ENCODE peak calls at places on chromosomes 3 and 15, in five cellular contexts. One of them, this sample, is unnamed.

GRCh38 chr3:11566478-11566877 is 77.2 kb downstream of the VGLL4 start:
- DNase-seq in WTC11: no peak
- DNase-seq in pancreas: no peak
- DNase-seq in endothelial cell: no peak
- DNase-seq in coronary artery: no peak
- DNase-seq in this sample: no peak

GRCh38 chr3:57755368-57756021 is 614 bp upstream of the SLMAP start:
- DNase-seq in WTC11: peak
- DNase-seq in pancreas: no peak
- DNase-seq in endothelial cell: no peak
- DNase-seq in coronary artery: no peak
- DNase-seq in this sample: peak

GRCh38 chr15:40242216-40242599 is 3.3 kb downstream of the PAK6 start:
- DNase-seq in WTC11: no peak
- DNase-seq in pancreas: no peak
- DNase-seq in endothelial cell: no peak
- DNase-seq in coronary artery: peak
- DNase-seq in this sample: no peak

GRCh38 chr15:84818221-84819131 is 1.3 kb downstream of the ALPK3 start:
- DNase-seq in WTC11: peak
- DNase-seq in pancreas: no peak
- DNase-seq in endothelial cell: peak
- DNase-seq in coronary artery: peak
- DNase-seq in this sample: no peak

GRCh38 chr15:49501586-49501985 is 78.5 kb downstream of the FGF7 start:
- DNase-seq in WTC11: no peak
- DNase-seq in pancreas: no peak
- DNase-seq in endothelial cell: no peak
- DNase-seq in coronary artery: no peak
- DNase-seq in this sample: no peak

GRCh38 chr3:113231827-113232253 is 20.5 kb downstream of the BOC start:
- DNase-seq in WTC11: no peak
- DNase-seq in pancreas: no peak
- DNase-seq in endothelial cell: no peak
- DNase-seq in coronary artery: no peak
- DNase-seq in this sample: no peak

GRCh38 chr3:40308725-40309438 is 625 bp upstream of the EIF1B start:
- DNase-seq in WTC11: no peak
- DNase-seq in pancreas: no peak
- DNase-seq in endothelial cell: no peak
- DNase-seq in coronary artery: no peak
- DNase-seq in this sample: no peak

GRCh38 chr3:67018105-67018788 is 20.1 kb downstream of the KBTBD8 start:
- DNase-seq in WTC11: no peak
- DNase-seq in pancreas: no peak
- DNase-seq in endothelial cell: no peak
- DNase-seq in coronary artery: no peak
- DNase-seq in this sample: peak

GRCh38 chr3:12436514-12437222 is 47.6 kb upstream of the TSEN2 start:
- DNase-seq in WTC11: no peak
- DNase-seq in pancreas: no peak
- DNase-seq in endothelial cell: no peak
- DNase-seq in coronary artery: no peak
- DNase-seq in this sample: no peak

GRCh38 chr3:7764091-7764490 is 737.5 kb upstream of the LMCD1 start:
- DNase-seq in WTC11: no peak
- DNase-seq in pancreas: no peak
- DNase-seq in endothelial cell: no peak
- DNase-seq in coronary artery: no peak
- DNase-seq in this sample: no peak

GRCh38 chr3:127786358-127787070 is 35.8 kb downstream of the MGLL start:
- DNase-seq in WTC11: no peak
- DNase-seq in pancreas: no peak
- DNase-seq in endothelial cell: no peak
- DNase-seq in coronary artery: no peak
- DNase-seq in this sample: peak

GRCh38 chr15:75112848-75113492 is 88.7 kb upstream of the C15orf39 start:
- DNase-seq in WTC11: no peak
- DNase-seq in pancreas: no peak
- DNase-seq in endothelial cell: no peak
- DNase-seq in coronary artery: no peak
- DNase-seq in this sample: no peak

GRCh38 chr3:87694678-87695077 is 364.1 kb downstream of the CGGBP1 start:
- DNase-seq in WTC11: no peak
- DNase-seq in pancreas: no peak
- DNase-seq in endothelial cell: no peak
- DNase-seq in coronary artery: no peak
- DNase-seq in this sample: no peak

GRCh38 chr3:180117381-180118163 is 80.8 kb upstream of the PEX5L start:
- DNase-seq in WTC11: no peak
- DNase-seq in pancreas: no peak
- DNase-seq in endothelial cell: no peak
- DNase-seq in coronary artery: no peak
- DNase-seq in this sample: no peak

GRCh38 chr3:50220109-50220508 is 15.0 kb downstream of the SLC38A3 start:
- DNase-seq in WTC11: no peak
- DNase-seq in pancreas: no peak
- DNase-seq in endothelial cell: no peak
- DNase-seq in coronary artery: no peak
- DNase-seq in this sample: no peak

GRCh38 chr3:8366214-8366613 is 135.4 kb upstream of the LMCD1 start:
- DNase-seq in WTC11: no peak
- DNase-seq in pancreas: no peak
- DNase-seq in endothelial cell: no peak
- DNase-seq in coronary artery: no peak
- DNase-seq in this sample: no peak

GRCh38 chr3:43328653-43329052 is 42.3 kb downstream of the SNRK start:
- DNase-seq in WTC11: no peak
- DNase-seq in pancreas: no peak
- DNase-seq in endothelial cell: no peak
- DNase-seq in coronary artery: no peak
- DNase-seq in this sample: no peak

GRCh38 chr3:149647812-149648211 is 10.0 kb downstream of the WWTR1 start:
- DNase-seq in WTC11: no peak
- DNase-seq in pancreas: no peak
- DNase-seq in endothelial cell: no peak
- DNase-seq in coronary artery: no peak
- DNase-seq in this sample: no peak

GRCh38 chr3:99700637-99701268 is 62.4 kb downstream of the COL8A1 start:
- DNase-seq in WTC11: no peak
- DNase-seq in pancreas: no peak
- DNase-seq in endothelial cell: no peak
- DNase-seq in coronary artery: no peak
- DNase-seq in this sample: no peak

GRCh38 chr3:16211176-16211904 is 36.9 kb downstream of the GALNT15 start:
- DNase-seq in WTC11: no peak
- DNase-seq in pancreas: no peak
- DNase-seq in endothelial cell: no peak
- DNase-seq in coronary artery: no peak
- DNase-seq in this sample: no peak

GRCh38 chr3:64143399-64144130 is 81.7 kb downstream of the PRICKLE2 start:
- DNase-seq in WTC11: no peak
- DNase-seq in pancreas: no peak
- DNase-seq in endothelial cell: no peak
- DNase-seq in coronary artery: no peak
- DNase-seq in this sample: no peak

GRCh38 chr3:155335955-155336354 is 42.5 kb upstream of the STRIT1 start:
- DNase-seq in WTC11: no peak
- DNase-seq in pancreas: no peak
- DNase-seq in endothelial cell: no peak
- DNase-seq in coronary artery: no peak
- DNase-seq in this sample: no peak

GRCh38 chr3:104909188-104909587 is 457.5 kb upstream of the ALCAM start:
- DNase-seq in WTC11: no peak
- DNase-seq in pancreas: no peak
- DNase-seq in endothelial cell: no peak
- DNase-seq in coronary artery: no peak
- DNase-seq in this sample: no peak

GRCh38 chr3:47890832-47891620 is 88.1 kb downstream of the DHX30 start:
- DNase-seq in WTC11: no peak
- DNase-seq in pancreas: no peak
- DNase-seq in endothelial cell: no peak
- DNase-seq in coronary artery: no peak
- DNase-seq in this sample: no peak

GRCh38 chr3:156448300-156448699 is 106.6 kb downstream of the SSR3 start:
- DNase-seq in WTC11: peak
- DNase-seq in pancreas: no peak
- DNase-seq in endothelial cell: peak
- DNase-seq in coronary artery: no peak
- DNase-seq in this sample: no peak

GRCh38 chr3:134039161-134039862 is 9.6 kb upstream of the SLCO2A1 start:
- DNase-seq in WTC11: peak
- DNase-seq in pancreas: no peak
- DNase-seq in endothelial cell: no peak
- DNase-seq in coronary artery: peak
- DNase-seq in this sample: peak

GRCh38 chr3:123724306-123724705 is 139.5 kb upstream of the HACD2 start:
- DNase-seq in WTC11: peak
- DNase-seq in pancreas: no peak
- DNase-seq in endothelial cell: no peak
- DNase-seq in coronary artery: no peak
- DNase-seq in this sample: no peak

GRCh38 chr3:42376397-42376798 is 34.0 kb downstream of the LYZL4 start:
- DNase-seq in WTC11: no peak
- DNase-seq in pancreas: no peak
- DNase-seq in endothelial cell: no peak
- DNase-seq in coronary artery: no peak
- DNase-seq in this sample: no peak

GRCh38 chr15:41934843-41935242 is 37.5 kb downstream of the EHD4 start:
- DNase-seq in WTC11: no peak
- DNase-seq in pancreas: no peak
- DNase-seq in endothelial cell: no peak
- DNase-seq in coronary artery: peak
- DNase-seq in this sample: peak

GRCh38 chr3:156029208-156029607 is 91.2 kb upstream of the KCNAB1 start:
- DNase-seq in WTC11: no peak
- DNase-seq in pancreas: no peak
- DNase-seq in endothelial cell: no peak
- DNase-seq in coronary artery: no peak
- DNase-seq in this sample: no peak

GRCh38 chr3:38653685-38654537 is 4.4 kb upstream of the SCN5A start:
- DNase-seq in WTC11: no peak
- DNase-seq in pancreas: no peak
- DNase-seq in endothelial cell: no peak
- DNase-seq in coronary artery: no peak
- DNase-seq in this sample: peak

GRCh38 chr15:88083828-88084760 is 172.4 kb downstream of the NTRK3 start:
- DNase-seq in WTC11: no peak
- DNase-seq in pancreas: no peak
- DNase-seq in endothelial cell: no peak
- DNase-seq in coronary artery: no peak
- DNase-seq in this sample: no peak

GRCh38 chr15:34802803-34803395 is 7.5 kb upstream of the ACTC1 start:
- DNase-seq in WTC11: no peak
- DNase-seq in pancreas: no peak
- DNase-seq in endothelial cell: no peak
- DNase-seq in coronary artery: no peak
- DNase-seq in this sample: no peak

GRCh38 chr3:69059688-69060087 is 7.6 kb upstream of the TMF1 start:
- DNase-seq in WTC11: no peak
- DNase-seq in pancreas: no peak
- DNase-seq in endothelial cell: no peak
- DNase-seq in coronary artery: no peak
- DNase-seq in this sample: no peak

GRCh38 chr3:64157150-64158035 is 67.9 kb downstream of the PRICKLE2 start:
- DNase-seq in WTC11: no peak
- DNase-seq in pancreas: no peak
- DNase-seq in endothelial cell: no peak
- DNase-seq in coronary artery: no peak
- DNase-seq in this sample: peak

GRCh38 chr15:58473720-58474119 is 41.9 kb downstream of the LIPC start:
- DNase-seq in WTC11: no peak
- DNase-seq in pancreas: no peak
- DNase-seq in endothelial cell: no peak
- DNase-seq in coronary artery: no peak
- DNase-seq in this sample: no peak

GRCh38 chr15:92899910-92900711 is at the start of gene CHD2:
- DNase-seq in WTC11: peak
- DNase-seq in pancreas: peak
- DNase-seq in endothelial cell: peak
- DNase-seq in coronary artery: peak
- DNase-seq in this sample: peak

This sample was measured in mucosa of descending colon.